ENCODE peak calls at places on chromosome 13, in four cellular contexts. X is fibroblast of the aortic adventitia, D is AG09309, S is testis. N is an unnamed sample.

GRCh38 chr13:66365101-66365500 is 865.0 kb downstream of the PCDH9 start:
- DNase-seq in X (no peak), D (no peak), S (no peak), N (no peak)

GRCh38 chr13:92719868-92720267 is 506.7 kb upstream of the GPC6 start:
- DNase-seq in X (no peak), D (no peak), S (no peak), N (no peak)

GRCh38 chr13:112159575-112160547 is 92.9 kb downstream of the SOX1 start:
- DNase-seq in X (no peak), D (no peak), S (no peak), N (no peak)

GRCh38 chr13:33611016-33611805 is 206.7 kb upstream of the RFC3 start:
- DNase-seq in X (peak), D (no peak), S (peak), N (no peak)

GRCh38 chr13:33230178-33230881 is 55.2 kb downstream of the STARD13 start:
- DNase-seq in X (peak), D (no peak), S (no peak), N (peak)

GRCh38 chr13:92384410-92384809 is 842.2 kb upstream of the GPC6 start:
- DNase-seq in X (no peak), D (no peak), S (no peak), N (no peak)

GRCh38 chr13:85590231-85590931 is 208.8 kb downstream of the SLITRK6 start:
- DNase-seq in X (peak), D (no peak), S (no peak), N (no peak)

GRCh38 chr13:99322297-99323103 is 15.3 kb upstream of the GPR183 start:
- DNase-seq in X (peak), D (peak), S (no peak), N (peak)

GRCh38 chr13:75705395-75705794 is 69.3 kb downstream of the LMO7 start:
- DNase-seq in X (peak), D (peak), S (no peak), N (peak)

GRCh38 chr13:90717451-90717936 is 630.0 kb upstream of the MIR17HG start:
- DNase-seq in X (peak), D (peak), S (no peak), N (peak)

GRCh38 chr13:28059214-28059613 is 41.2 kb downstream of the FLT3 start:
- DNase-seq in X (peak), D (no peak), S (peak), N (peak)

GRCh38 chr13:29438772-29439171 is 156.7 kb downstream of the SLC7A1 start:
- DNase-seq in X (peak), D (no peak), S (no peak), N (no peak)

GRCh38 chr13:95451656-95452055 is 100.9 kb upstream of the CLDN10 start:
- DNase-seq in X (no peak), D (no peak), S (no peak), N (no peak)

GRCh38 chr13:63901630-63902029 is 2486.0 kb upstream of the PCDH20 start:
- DNase-seq in X (no peak), D (no peak), S (no peak), N (no peak)

GRCh38 chr13:47933688-47934011 is 67.4 kb downstream of the SUCLA2 start:
- DNase-seq in X (no peak), D (no peak), S (no peak), N (no peak)

GRCh38 chr13:37386276-37386675 is 212.3 kb downstream of the POSTN start:
- DNase-seq in X (peak), D (peak), S (no peak), N (peak)

GRCh38 chr13:113364933-113365371 is 1.0 kb upstream of the GRTP1 start:
- DNase-seq in X (no peak), D (no peak), S (peak), N (peak)

GRCh38 chr13:21326155-21327030 is 132.7 kb downstream of the ZDHHC20 start:
- DNase-seq in X (peak), D (peak), S (peak), N (peak)

GRCh38 chr13:19185086-19185864 is 3.7 kb upstream of the TUBA3C start:
- DNase-seq in X (no peak), D (no peak), S (peak), N (no peak)

GRCh38 chr13:113005076-113005865 is 36.3 kb downstream of the MCF2L start:
- DNase-seq in X (no peak), D (no peak), S (no peak), N (no peak)